ENCODE peak calls at places on chromosomes 16 and 17, in five cellular contexts. G is fibroblast of lung, Z is SK-N-SH, A is HCT116, W is GM23248. C is an unnamed sample.

GRCh38 chr17:7835818-7836595 is 2.0 kb downstream of the KDM6B start:
- DNase-seq in G (peak; percentile 64), Z (peak; percentile 55), A (no peak), W (peak; percentile 77), C (peak; percentile 70)

GRCh38 chr16:15772579-15773293 is 84.1 kb downstream of the MYH11 start:
- DNase-seq in G (no peak), Z (no peak), A (no peak), W (no peak), C (no peak)

GRCh38 chr17:20264996-20265395 is 202.3 kb downstream of the LGALS9B start:
- DNase-seq in G (peak; percentile 8), Z (no peak), A (no peak), W (no peak), C (no peak)

GRCh38 chr17:61219460-61219859 is 180.2 kb upstream of the TBX2 start:
- DNase-seq in G (no peak), Z (peak; percentile 39), A (no peak), W (peak; percentile 70), C (no peak)

GRCh38 chr17:56441331-56441730 is 152.2 kb upstream of the NOG start:
- DNase-seq in G (peak; percentile 85), Z (no peak), A (no peak), W (peak; percentile 62), C (peak; percentile 31)

GRCh38 chr17:66373944-66374817 is 71.8 kb downstream of the PRKCA start:
- DNase-seq in G (peak; percentile 74), Z (peak; percentile 77), A (no peak), W (no peak), C (no peak)

GRCh38 chr17:1592751-1593629 is 30.4 kb upstream of the PITPNA start:
- DNase-seq in G (no peak), Z (no peak), A (no peak), W (no peak), C (no peak)

GRCh38 chr17:76019830-76020467 is 7.2 kb downstream of the EVPL start:
- DNase-seq in G (no peak), Z (no peak), A (no peak), W (no peak), C (no peak)

GRCh38 chr17:75250009-75250471 is 11.4 kb downstream of the GGA3 start:
- DNase-seq in G (peak; percentile 42), Z (no peak), A (no peak), W (peak; percentile 61), C (no peak)

GRCh38 chr17:74852237-74853047 is 7.2 kb downstream of the GRIN2C start:
- DNase-seq in G (peak; percentile 19), Z (peak; percentile 81), A (peak; percentile 27), W (peak; percentile 45), C (peak; percentile 51)

GRCh38 chr16:89431158-89431584 is 59.2 kb downstream of the ANKRD11 start:
- DNase-seq in G (peak; percentile 80), Z (no peak), A (no peak), W (peak; percentile 95), C (no peak)

GRCh38 chr16:70267516-70267915 is 15.8 kb upstream of the EXOSC6 start:
- DNase-seq in G (peak; percentile 24), Z (peak; percentile 70), A (peak; percentile 18), W (peak; percentile 66), C (peak; percentile 21)

GRCh38 chr17:77744268-77744988 is 214.1 kb upstream of the TNRC6C start:
- DNase-seq in G (no peak), Z (no peak), A (no peak), W (no peak), C (no peak)

GRCh38 chr16:74623214-74623842 is 16.4 kb upstream of the GLG1 start:
- DNase-seq in G (peak; percentile 35), Z (peak; percentile 47), A (no peak), W (peak; percentile 68), C (peak; percentile 27)

GRCh38 chr17:81036128-81036891 is 1.4 kb downstream of the BAIAP2 start:
- DNase-seq in G (peak; percentile 44), Z (no peak), A (no peak), W (peak; percentile 49), C (no peak)

GRCh38 chr16:54051821-54052220 is 234.8 kb downstream of the IRX3 start:
- DNase-seq in G (no peak), Z (no peak), A (no peak), W (no peak), C (no peak)

GRCh38 chr16:2339521-2340484 is 725 bp downstream of the ABCA3 start:
- DNase-seq in G (peak; percentile 16), Z (peak; percentile 83), A (no peak), W (peak; percentile 54), C (peak; percentile 29)

GRCh38 chr16:50575743-50576142 is 27.5 kb downstream of the NKD1 start:
- DNase-seq in G (no peak), Z (no peak), A (no peak), W (no peak), C (no peak)

GRCh38 chr17:50304781-50305404 is 30.6 kb downstream of the TMEM92 start:
- DNase-seq in G (peak; percentile 60), Z (no peak), A (no peak), W (peak; percentile 27), C (no peak)

GRCh38 chr16:88539652-88540345 is 30.4 kb upstream of the ZC3H18 start:
- DNase-seq in G (no peak), Z (no peak), A (no peak), W (no peak), C (no peak)

GRCh38 chr16:89905511-89906140 is 13.0 kb upstream of the MC1R start:
- DNase-seq in G (no peak), Z (no peak), A (no peak), W (peak; percentile 30), C (no peak)

GRCh38 chr16:11432856-11433395 is 87.7 kb downstream of the RMI2 start:
- DNase-seq in G (no peak), Z (no peak), A (no peak), W (no peak), C (no peak)

GRCh38 chr17:50060951-50061712 is 5.2 kb downstream of the ITGA3 start:
- DNase-seq in G (peak; percentile 82), Z (no peak), A (no peak), W (peak; percentile 70), C (peak; percentile 63)

DNA sequence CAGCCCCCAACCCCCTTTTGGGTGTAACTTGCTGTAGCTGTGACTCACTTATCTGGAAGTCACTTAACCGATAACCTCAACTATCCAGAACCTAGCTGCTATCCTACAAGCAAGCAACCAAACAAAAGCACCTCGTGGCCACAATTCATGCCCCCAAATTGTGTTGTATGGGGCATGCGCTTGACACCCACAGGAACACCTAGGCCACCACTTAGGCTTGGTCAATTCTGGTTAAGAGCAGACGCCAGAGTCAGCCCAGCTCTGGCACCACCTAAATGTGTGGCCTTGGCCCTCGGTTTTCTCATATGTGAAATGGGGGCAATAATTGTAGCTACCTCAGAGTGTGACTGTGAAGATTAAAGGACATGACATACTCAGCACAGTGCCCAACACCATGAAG is 3.6 kb downstream of the PIK3R5 start:
- DNase-seq in G (no peak), Z (no peak), A (no peak), W (no peak), C (no peak)
- H3K4me1 ChIP-seq in G (no peaks in the 10 kb centered on the region), Z (no peaks in the 10 kb centered on the region), A (peaks cover 3% of the 10 kb centered on the region), W (no peaks in the 10 kb centered on the region), C (no peaks in the 10 kb centered on the region)

DNA sequence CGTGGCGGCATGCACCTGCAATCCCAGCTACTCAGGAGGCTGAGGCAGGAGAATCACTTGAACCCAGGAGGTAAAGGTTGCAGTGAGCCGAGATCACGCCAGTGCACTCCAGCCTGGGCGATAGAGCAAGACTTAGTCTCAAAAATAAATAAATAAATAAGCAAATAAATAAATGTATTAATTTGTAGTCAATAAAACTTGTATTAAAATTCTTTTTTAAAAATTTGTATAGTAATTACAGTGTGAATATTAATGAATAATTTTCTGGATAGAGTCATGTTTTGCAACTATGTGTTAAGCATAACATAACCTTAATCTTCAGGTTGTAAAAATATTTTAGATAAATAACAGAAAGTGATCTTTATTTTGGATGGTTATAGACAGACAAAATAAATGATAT is 27.2 kb upstream of the DUSP14 start:
- DNase-seq in G (no peak), Z (no peak), A (no peak), W (no peak), C (no peak)
- H3K79me2 ChIP-seq in G (no peaks in the 10 kb centered on the region), Z (no peaks in the 10 kb centered on the region), A (no peaks in the 10 kb centered on the region), W (peaks cover 6% of the 10 kb centered on the region), C (no peaks in the 10 kb centered on the region)

DNA sequence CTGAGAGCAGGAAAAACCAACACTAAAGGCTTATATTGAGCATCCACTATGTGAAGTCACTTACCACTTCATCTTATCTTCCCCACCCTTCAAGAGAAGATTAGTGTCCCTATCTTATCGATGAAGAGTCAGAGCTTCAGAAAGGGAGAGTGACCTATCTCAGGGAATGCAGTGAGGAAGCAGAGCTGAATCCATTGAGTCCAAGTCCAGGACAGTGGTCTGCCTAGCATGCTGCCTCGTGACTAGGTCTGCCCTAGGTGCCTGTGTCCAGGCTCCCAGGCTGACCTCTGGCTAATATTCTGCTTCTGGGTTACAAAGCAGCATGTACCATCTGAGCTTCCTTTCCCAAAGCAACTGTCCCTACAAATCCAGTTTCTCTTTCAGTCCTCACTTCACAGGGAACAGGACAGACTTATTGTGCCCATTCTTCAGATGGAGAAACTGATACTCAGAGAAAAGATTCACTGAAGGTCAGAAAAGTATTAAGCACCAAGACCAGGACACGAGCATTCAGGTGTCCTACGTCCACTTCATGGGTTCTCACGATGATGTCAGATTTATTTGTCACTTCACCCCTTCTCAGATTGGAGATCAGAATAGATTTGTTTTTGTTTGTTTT is 13.3 kb upstream of the FZD2 start:
- DNase-seq in G (no peak), Z (no peak), A (no peak), W (no peak), C (no peak)
- H3K4me1 ChIP-seq in G (peaks cover 40% of the 10 kb centered on the region), Z (peaks cover 3% of the 10 kb centered on the region), A (peaks cover 78% of the 10 kb centered on the region), W (peaks cover 64% of the 10 kb centered on the region), C (peaks cover 37% of the 10 kb centered on the region)

DNA sequence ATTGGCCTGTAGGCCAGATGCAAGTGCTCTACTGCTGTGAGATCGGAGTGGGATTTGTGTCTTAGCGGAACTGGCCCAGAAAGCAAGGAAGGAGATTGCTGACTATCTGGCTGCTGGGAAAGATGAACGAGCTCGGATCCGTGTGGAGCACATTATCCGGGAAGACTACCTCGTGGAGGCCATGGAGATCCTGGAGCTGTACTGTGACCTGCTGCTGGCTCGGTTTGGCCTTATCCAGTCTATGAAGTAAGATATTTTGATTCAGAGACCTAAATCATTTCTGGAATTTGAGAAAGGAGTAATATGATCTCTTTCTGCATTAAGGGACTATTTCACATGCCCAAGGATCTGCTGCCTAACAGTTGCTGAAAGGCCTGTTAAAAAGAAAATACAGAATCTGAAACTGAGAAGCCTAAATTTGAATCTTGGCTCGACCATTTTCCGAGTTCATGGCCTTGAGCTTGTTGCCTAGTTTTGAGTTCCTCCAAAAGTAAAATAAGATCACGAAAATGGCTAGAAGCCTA is 21.1 kb downstream of the IST1 start:
- DNase-seq in G (peak; percentile 58), Z (no peak), A (no peak), W (no peak), C (no peak)
- H3K79me2 ChIP-seq in G (peaks cover 81% of the 10 kb centered on the region), Z (peaks cover 100% of the 10 kb centered on the region), A (peaks cover 99% of the 10 kb centered on the region), W (peaks cover 100% of the 10 kb centered on the region), C (peaks cover 96% of the 10 kb centered on the region)